ENCODE peak calls at places on chromosomes 5 and 9, in four cellular contexts. One of them, this sample, is unnamed.

GRCh38 chr5:87099246-87099914 is 168.3 kb upstream of the RASA1 start:
- DNase-seq in testis: no peak
- DNase-seq in lower lobe of right lung: no peak
- DNase-seq in left lung: no peak
- DNase-seq in this sample: no peak

GRCh38 chr9:27108981-27109541 is at the start of gene TEK:
- DNase-seq in lower lobe of right lung: no peak
- DNase-seq in testis: no peak
- DNase-seq in left lung: no peak
- DNase-seq in this sample: no peak

GRCh38 chr5:65482280-65482726 is 583 bp upstream of the ADAMTS6 start:
- DNase-seq in lower lobe of right lung: no peak
- DNase-seq in left lung: no peak
- DNase-seq in testis: no peak
- DNase-seq in this sample: no peak

GRCh38 chr5:177973066-177973635 is 22.9 kb downstream of the PROP1 start:
- DNase-seq in testis: no peak
- DNase-seq in lower lobe of right lung: no peak
- DNase-seq in left lung: no peak
- DNase-seq in this sample: no peak

GRCh38 chr5:126658526-126658925 is 57.8 kb downstream of the PHAX start:
- DNase-seq in lower lobe of right lung: no peak
- DNase-seq in testis: no peak
- DNase-seq in left lung: no peak
- DNase-seq in this sample: no peak

GRCh38 chr5:76838481-76839261 is 11.1 kb upstream of the S100Z start:
- DNase-seq in lower lobe of right lung: no peak
- DNase-seq in testis: no peak
- DNase-seq in left lung: no peak
- DNase-seq in this sample: no peak

GRCh38 chr5:168578506-168579205 is 512 bp downstream of the PANK3 start:
- DNase-seq in left lung: no peak
- DNase-seq in testis: peak; percentile 74
- DNase-seq in lower lobe of right lung: no peak
- DNase-seq in this sample: no peak

GRCh38 chr5:119131530-119132313 is 60.8 kb downstream of the DMXL1 start:
- DNase-seq in lower lobe of right lung: no peak
- DNase-seq in testis: no peak
- DNase-seq in left lung: no peak
- DNase-seq in this sample: no peak

GRCh38 chr5:96196890-96197289 is 235.2 kb upstream of the ELL2 start:
- DNase-seq in lower lobe of right lung: no peak
- DNase-seq in left lung: no peak
- DNase-seq in testis: no peak
- DNase-seq in this sample: no peak

GRCh38 chr9:128685636-128686489 is 3.2 kb upstream of the SET start:
- DNase-seq in lower lobe of right lung: peak; percentile 57
- DNase-seq in left lung: no peak
- DNase-seq in testis: no peak
- DNase-seq in this sample: no peak

GRCh38 chr9:79134654-79135053 is 437.1 kb upstream of the TLE4 start:
- DNase-seq in lower lobe of right lung: no peak
- DNase-seq in left lung: no peak
- DNase-seq in testis: peak; percentile 19
- DNase-seq in this sample: no peak

GRCh38 chr9:15149450-15149849 is 157.6 kb downstream of the TTC39B start:
- DNase-seq in testis: no peak
- DNase-seq in lower lobe of right lung: no peak
- DNase-seq in left lung: no peak
- DNase-seq in this sample: no peak

GRCh38 chr9:134705786-134706185 is 64.2 kb downstream of the COL5A1 start:
- DNase-seq in testis: no peak
- DNase-seq in left lung: no peak
- DNase-seq in lower lobe of right lung: no peak
- DNase-seq in this sample: no peak

GRCh38 chr9:133111461-133112360 is 9.3 kb downstream of the RALGDS start:
- DNase-seq in lower lobe of right lung: peak; percentile 57
- DNase-seq in left lung: peak; percentile 34
- DNase-seq in testis: no peak
- DNase-seq in this sample: no peak

GRCh38 chr9:125410522-125410894 is 148.9 kb downstream of the GAPVD1 start:
- DNase-seq in testis: no peak
- DNase-seq in left lung: no peak
- DNase-seq in lower lobe of right lung: no peak
- DNase-seq in this sample: no peak

GRCh38 chr9:20564650-20565049 is 57.6 kb downstream of the MLLT3 start:
- DNase-seq in lower lobe of right lung: no peak
- DNase-seq in left lung: no peak
- DNase-seq in testis: no peak
- DNase-seq in this sample: no peak

GRCh38 chr9:100150209-100150608 is 51.2 kb downstream of the INVS start:
- DNase-seq in lower lobe of right lung: no peak
- DNase-seq in testis: no peak
- DNase-seq in left lung: no peak
- DNase-seq in this sample: no peak

GRCh38 chr5:88964831-88965230 is 81.8 kb upstream of the MEF2C start:
- DNase-seq in left lung: no peak
- DNase-seq in lower lobe of right lung: no peak
- DNase-seq in testis: no peak
- DNase-seq in this sample: no peak

GRCh38 chr9:136726631-136727191 is 14.3 kb downstream of the DIPK1B start:
- DNase-seq in testis: no peak
- DNase-seq in lower lobe of right lung: no peak
- DNase-seq in left lung: no peak
- DNase-seq in this sample: no peak

GRCh38 chr9:34253460-34253837 is 74.6 kb downstream of the UBAP1 start:
- DNase-seq in left lung: no peak
- DNase-seq in lower lobe of right lung: no peak
- DNase-seq in testis: peak; percentile 55
- DNase-seq in this sample: peak; percentile 62

GRCh38 chr9:70100362-70100761 is 56.7 kb downstream of the MAMDC2 start:
- DNase-seq in left lung: no peak
- DNase-seq in lower lobe of right lung: no peak
- DNase-seq in testis: peak; percentile 70
- DNase-seq in this sample: peak; percentile 8

GRCh38 chr5:45335346-45335745 is 360.8 kb downstream of the HCN1 start:
- DNase-seq in testis: no peak
- DNase-seq in left lung: no peak
- DNase-seq in lower lobe of right lung: no peak
- DNase-seq in this sample: no peak
- H3K27ac ChIP-seq in testis: no peak overlapping the region
- H3K27ac ChIP-seq in left lung: no peak overlapping the region
- H3K27ac ChIP-seq in lower lobe of right lung: no peak overlapping the region
- H3K27ac ChIP-seq in this sample: no peak overlapping the region

GRCh38 chr5:175690025-175690424 is 32.2 kb downstream of the HRH2 start:
- DNase-seq in lower lobe of right lung: no peak
- DNase-seq in testis: no peak
- DNase-seq in left lung: no peak
- DNase-seq in this sample: no peak
- H3K4me1 ChIP-seq in lower lobe of right lung: peaks cover 36% of the 10 kb centered on the region
- H3K4me1 ChIP-seq in testis: peaks cover 7% of the 10 kb centered on the region
- H3K4me1 ChIP-seq in left lung: no peaks in the 10 kb centered on the region
- H3K4me1 ChIP-seq in this sample: no peaks in the 10 kb centered on the region

GRCh38 chr9:68872026-68872501 is 141.8 kb downstream of the PRKACG start:
- DNase-seq in left lung: no peak
- DNase-seq in lower lobe of right lung: no peak
- DNase-seq in testis: peak; percentile 60
- DNase-seq in this sample: peak; percentile 79
- H3K9me3 ChIP-seq in left lung: no peaks in the 10 kb centered on the region
- H3K9me3 ChIP-seq in lower lobe of right lung: no peaks in the 10 kb centered on the region
- H3K9me3 ChIP-seq in testis: no peaks in the 10 kb centered on the region
- H3K9me3 ChIP-seq in this sample: no peaks in the 10 kb centered on the region

DNA sequence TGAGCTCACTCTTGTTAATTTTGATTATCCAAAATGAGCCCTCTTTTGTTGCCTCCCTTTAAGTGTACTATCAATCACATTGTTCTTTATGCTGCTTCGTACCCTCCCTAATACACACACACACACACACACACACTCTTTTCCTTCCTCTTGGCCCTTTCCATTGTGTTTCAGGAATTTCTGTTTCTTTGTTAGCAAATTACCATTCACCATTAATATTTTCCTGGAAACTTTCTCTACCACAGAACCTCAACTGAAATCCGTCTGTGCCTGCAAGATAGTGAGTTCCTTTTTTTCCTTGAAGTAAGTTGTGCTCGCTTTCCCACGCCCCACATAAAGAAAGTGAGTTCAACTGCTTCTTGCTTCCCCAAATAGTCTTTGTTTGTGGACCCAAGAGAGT is 61.8 kb downstream of the SMIM15 start:
- DNase-seq in testis: no peak
- DNase-seq in lower lobe of right lung: no peak
- DNase-seq in left lung: no peak
- DNase-seq in this sample: no peak
- H3K27ac ChIP-seq in testis: no peak overlapping the region
- H3K27ac ChIP-seq in lower lobe of right lung: no peak overlapping the region
- H3K27ac ChIP-seq in left lung: no peak overlapping the region
- H3K27ac ChIP-seq in this sample: no peak overlapping the region

GRCh38 chr5:173815571-173815970 is 72.6 kb upstream of the CPEB4 start:
- DNase-seq in testis: no peak
- DNase-seq in lower lobe of right lung: no peak
- DNase-seq in left lung: no peak
- DNase-seq in this sample: no peak

GRCh38 chr5:173817561-173817960 is 70.6 kb upstream of the CPEB4 start:
- DNase-seq in left lung: no peak
- DNase-seq in lower lobe of right lung: no peak
- DNase-seq in testis: no peak
- DNase-seq in this sample: no peak

GRCh38 chr5:173814053-173814452 is 74.1 kb upstream of the CPEB4 start:
- DNase-seq in lower lobe of right lung: no peak
- DNase-seq in testis: no peak
- DNase-seq in left lung: no peak
- DNase-seq in this sample: no peak

GRCh38 chr5:173819521-173819920 is 68.6 kb upstream of the CPEB4 start:
- DNase-seq in lower lobe of right lung: no peak
- DNase-seq in left lung: no peak
- DNase-seq in testis: no peak
- DNase-seq in this sample: no peak

GRCh38 chr5:173816728-173817127 is 71.4 kb upstream of the CPEB4 start:
- DNase-seq in left lung: no peak
- DNase-seq in testis: no peak
- DNase-seq in lower lobe of right lung: no peak
- DNase-seq in this sample: no peak
- H3K4me1 ChIP-seq in left lung: no peaks in the 10 kb centered on the region
- H3K4me1 ChIP-seq in testis: no peaks in the 10 kb centered on the region
- H3K4me1 ChIP-seq in lower lobe of right lung: no peaks in the 10 kb centered on the region
- H3K4me1 ChIP-seq in this sample: no peaks in the 10 kb centered on the region

GRCh38 chr5:3843691-3844090 is 248.1 kb downstream of the IRX1 start:
- DNase-seq in testis: no peak
- DNase-seq in left lung: no peak
- DNase-seq in lower lobe of right lung: no peak
- DNase-seq in this sample: no peak
- H3K9me3 ChIP-seq in testis: no peaks in the 10 kb centered on the region
- H3K9me3 ChIP-seq in left lung: peaks cover 3% of the 10 kb centered on the region
- H3K9me3 ChIP-seq in lower lobe of right lung: no peaks in the 10 kb centered on the region
- H3K9me3 ChIP-seq in this sample: no peaks in the 10 kb centered on the region

GRCh38 chr9:89491688-89492087 is 6.2 kb downstream of the SEMA4D start:
- DNase-seq in testis: no peak
- DNase-seq in lower lobe of right lung: no peak
- DNase-seq in left lung: no peak
- DNase-seq in this sample: no peak
- H3K27ac ChIP-seq in testis: no peak overlapping the region
- H3K27ac ChIP-seq in lower lobe of right lung: no peak overlapping the region
- H3K27ac ChIP-seq in left lung: no peak overlapping the region
- H3K27ac ChIP-seq in this sample: no peak overlapping the region